ENCODE peak calls at places on chromosomes 2 and 18, in five cellular contexts. Y is GM12865, P is cardiac muscle cell, Q is uterus, Z is HAP-1. H is an unnamed sample.

GRCh38 chr18:45755936-45756335 is 32.0 kb downstream of the SLC14A1 start:
- DNase-seq in Y (no peak), P (peak), Q (no peak), Z (no peak), H (no peak)

GRCh38 chr2:60518567-60518966 is 34.9 kb downstream of the BCL11A start:
- DNase-seq in Y (no peak), P (no peak), Q (no peak), Z (no peak), H (no peak)

GRCh38 chr18:12422936-12423335 is 15.2 kb downstream of the PRELID3A start:
- DNase-seq in Y (peak), P (no peak), Q (no peak), Z (no peak), H (no peak)

GRCh38 chr2:169819106-169819505 is 5.6 kb downstream of the METTL5 start:
- DNase-seq in Y (no peak), P (peak), Q (no peak), Z (peak), H (no peak)

GRCh38 chr2:152499411-152499810 is 164.4 kb downstream of the FMNL2 start:
- DNase-seq in Y (peak), P (no peak), Q (no peak), Z (no peak), H (no peak)

GRCh38 chr2:239763433-239764097 is 261.6 kb downstream of the NDUFA10 start:
- DNase-seq in Y (no peak), P (no peak), Q (peak), Z (no peak), H (no peak)

GRCh38 chr2:85672486-85672885 is 4.5 kb upstream of the SFTPB start:
- DNase-seq in Y (no peak), P (no peak), Q (no peak), Z (no peak), H (no peak)

GRCh38 chr2:32135409-32135808 is 30.3 kb upstream of the SLC30A6 start:
- DNase-seq in Y (peak), P (peak), Q (no peak), Z (peak), H (no peak)

GRCh38 chr18:2709316-2709715 is 53.8 kb downstream of the SMCHD1 start:
- DNase-seq in Y (no peak), P (peak), Q (no peak), Z (no peak), H (no peak)

GRCh38 chr2:42809876-42810125 is 17.4 kb upstream of the HAAO start:
- DNase-seq in Y (peak), P (peak), Q (peak), Z (peak), H (no peak)

GRCh38 chr18:50401888-50402287 is 27.0 kb downstream of the SKA1 start:
- DNase-seq in Y (no peak), P (peak), Q (no peak), Z (no peak), H (no peak)

GRCh38 chr18:51089691-51090090 is 59.7 kb downstream of the SMAD4 start:
- DNase-seq in Y (no peak), P (no peak), Q (no peak), Z (peak), H (no peak)

GRCh38 chr2:160584972-160585494 is 91.4 kb upstream of the RBMS1 start:
- DNase-seq in Y (no peak), P (peak), Q (no peak), Z (no peak), H (no peak)

GRCh38 chr2:138906549-138906948 is 126.4 kb upstream of the NXPH2 start:
- DNase-seq in Y (no peak), P (no peak), Q (no peak), Z (no peak), H (no peak)

GRCh38 chr18:8937695-8938094 is 164.8 kb upstream of the NDUFV2 start:
- DNase-seq in Y (no peak), P (no peak), Q (no peak), Z (no peak), H (no peak)

GRCh38 chr2:229836847-229837246 is 85.0 kb downstream of the TRIP12 start:
- DNase-seq in Y (no peak), P (no peak), Q (no peak), Z (no peak), H (no peak)

GRCh38 chr2:27347641-27348040 is 8.9 kb downstream of the GTF3C2 start:
- DNase-seq in Y (no peak), P (no peak), Q (no peak), Z (no peak), H (no peak)

GRCh38 chr18:39839782-39840181 is 2115.3 kb upstream of the PIK3C3 start:
- DNase-seq in Y (no peak), P (peak), Q (no peak), Z (no peak), H (no peak)

GRCh38 chr18:67425724-67426123 is 90.8 kb downstream of the DSEL start:
- DNase-seq in Y (no peak), P (peak), Q (no peak), Z (no peak), H (no peak)

GRCh38 chr2:8003462-8004075 is 678.3 kb upstream of the ID2 start:
- DNase-seq in Y (no peak), P (peak), Q (peak), Z (no peak), H (no peak)

GRCh38 chr2:81658227-81658626 is 1353.7 kb upstream of the LRRTM1 start:
- DNase-seq in Y (no peak), P (no peak), Q (no peak), Z (no peak), H (no peak)

GRCh38 chr2:159606287-159606686 is 10.1 kb downstream of the BAZ2B start:
- DNase-seq in Y (no peak), P (peak), Q (no peak), Z (no peak), H (no peak)

GRCh38 chr18:68172842-68173549 is 541.9 kb downstream of the TMX3 start:
- DNase-seq in Y (no peak), P (peak), Q (no peak), Z (no peak), H (peak)

GRCh38 chr2:227164745-227165350 is 424 bp downstream of the COL4A3 start:
- DNase-seq in Y (peak), P (no peak), Q (no peak), Z (peak), H (no peak)

GRCh38 chr2:162403884-162404283 is 60.0 kb downstream of the GCA start:
- DNase-seq in Y (no peak), P (peak), Q (no peak), Z (no peak), H (no peak)

GRCh38 chr2:228401065-228401912 is 219.8 kb upstream of the SPHKAP start:
- DNase-seq in Y (peak), P (no peak), Q (no peak), Z (peak), H (peak)

DNA sequence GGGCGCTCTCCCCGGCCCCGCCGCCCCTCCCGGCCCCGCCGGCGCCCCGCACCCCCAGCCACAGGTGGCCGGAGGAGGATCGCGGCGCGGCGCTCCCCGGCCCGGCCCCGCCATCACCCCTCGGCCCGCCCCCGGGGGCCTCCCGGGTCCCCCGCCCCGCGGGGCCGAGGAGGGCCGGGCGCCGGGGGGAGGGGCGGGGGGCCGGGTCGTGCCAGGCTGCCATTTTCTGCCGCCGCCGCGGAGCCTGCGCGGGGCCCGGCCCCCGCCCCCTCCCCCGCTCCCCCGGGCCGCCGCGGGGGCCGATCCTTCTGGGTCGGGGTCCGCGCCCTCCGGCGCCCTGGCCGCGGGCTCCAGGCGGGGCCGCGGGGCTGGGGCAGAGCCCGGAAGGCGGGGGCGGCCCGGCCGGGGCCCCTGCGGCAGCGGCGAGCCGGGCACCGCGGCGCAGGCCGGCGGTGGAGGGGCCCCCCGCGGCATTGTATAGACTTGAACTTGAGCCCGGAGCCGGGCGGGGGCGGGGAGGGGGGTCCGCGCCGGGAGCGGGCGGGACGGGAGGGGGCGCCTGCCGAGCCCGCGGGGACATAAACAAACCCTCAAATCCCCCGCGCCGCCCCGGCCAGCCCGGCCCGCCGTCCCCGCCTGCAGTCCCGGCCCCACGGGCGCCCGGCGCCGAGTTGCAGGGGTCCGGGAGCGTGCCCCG is 546 bp downstream of the DNMT3A start:
- DNase-seq in Y (peak), P (peak), Q (peak), Z (no peak), H (no peak)
- H3K4me3 ChIP-seq in Y (peak), P (peak), Q (peak), Z (peak), H (peak)

DNA sequence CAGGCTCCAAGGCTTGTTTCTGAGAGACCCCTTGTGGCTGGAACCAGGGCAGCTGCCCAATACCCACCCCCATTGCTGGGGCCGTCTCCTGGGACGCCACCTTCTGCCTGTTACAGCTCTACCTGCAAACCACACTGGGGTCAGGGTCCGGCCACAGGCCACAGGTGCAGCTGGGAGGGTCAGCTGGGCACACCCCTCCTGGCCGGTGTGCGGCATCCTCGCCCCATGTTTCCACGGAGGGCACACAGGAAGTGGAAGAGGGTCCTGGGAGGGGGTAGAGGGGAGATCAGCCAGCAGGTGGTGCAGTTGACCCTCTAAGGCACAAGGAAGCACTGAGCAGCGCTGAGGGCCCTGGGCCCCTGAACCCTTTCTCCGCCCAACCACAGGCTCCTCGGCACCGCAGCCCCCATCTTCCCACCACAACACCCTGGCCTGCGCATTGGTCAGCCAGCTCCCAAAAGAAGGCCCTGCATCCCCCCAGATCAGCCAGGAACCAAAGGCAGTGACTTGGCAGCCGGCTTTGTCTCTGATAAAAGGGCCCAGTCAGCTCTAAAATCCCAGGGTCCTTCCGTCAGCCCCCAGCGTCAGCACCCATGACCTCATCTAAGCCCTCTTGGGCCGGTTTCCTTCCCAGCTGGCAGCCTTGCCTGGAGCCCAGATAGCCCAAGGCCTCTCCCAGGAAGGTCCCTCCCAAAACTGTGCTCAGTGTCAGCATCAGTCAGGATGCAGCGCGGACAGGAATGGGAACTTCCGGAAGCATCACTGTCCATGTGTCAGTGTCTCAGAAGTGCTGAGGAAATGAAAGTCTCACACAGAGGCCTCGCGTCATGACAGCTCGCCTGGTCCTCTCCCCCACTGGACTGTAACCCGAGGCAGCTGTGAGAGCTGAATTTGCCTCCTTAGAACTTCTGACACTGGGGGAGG is 1.7 kb downstream of the ERFE start:
- DNase-seq in Y (peak), P (peak), Q (no peak), Z (no peak), H (no peak)
- H3K4me3 ChIP-seq in Y (no peak), P (no peak), Q (no peak), Z (peak), H (no peak)

GRCh38 chr18:55440988-55441387 is 147.0 kb downstream of the TCF4 start:
- DNase-seq in Y (no peak), P (no peak), Q (no peak), Z (no peak), H (no peak)

GRCh38 chr18:55446996-55447671 is 140.9 kb downstream of the TCF4 start:
- DNase-seq in Y (no peak), P (no peak), Q (no peak), Z (no peak), H (no peak)

GRCh38 chr18:55444496-55444895 is 143.5 kb downstream of the TCF4 start:
- DNase-seq in Y (no peak), P (peak), Q (no peak), Z (no peak), H (no peak)

GRCh38 chr18:55439036-55439435 is 149.0 kb downstream of the TCF4 start:
- DNase-seq in Y (no peak), P (no peak), Q (no peak), Z (no peak), H (peak)

DNA sequence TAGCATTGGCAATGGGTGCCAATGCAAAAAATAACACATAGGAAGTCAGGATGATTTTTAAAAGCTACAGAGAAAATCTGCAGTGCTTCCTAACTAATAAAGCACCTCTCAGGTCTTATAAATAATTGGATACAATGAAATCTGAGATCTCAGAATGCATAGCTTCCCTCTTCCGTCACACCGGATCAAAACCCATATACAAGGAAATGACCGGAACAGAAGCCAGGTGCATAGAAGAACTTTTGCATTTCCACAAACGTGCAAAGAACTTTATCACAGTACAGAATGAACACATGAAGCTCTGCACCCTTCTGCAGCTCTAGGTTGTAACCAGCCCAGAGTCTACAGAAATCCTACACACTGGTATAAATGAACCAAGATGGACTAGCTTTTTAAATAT is 145.4 kb downstream of the TCF4 start:
- DNase-seq in Y (no peak), P (no peak), Q (no peak), Z (no peak), H (no peak)
- H3K4me3 ChIP-seq in Y (no peak), P (no peak), Q (no peak), Z (no peak), H (no peak)

GRCh38 chr18:62342884-62343283 is 17.8 kb downstream of the TNFRSF11A start:
- DNase-seq in Y (no peak), P (no peak), Q (no peak), Z (no peak), H (no peak)
- H3K4me3 ChIP-seq in Y (no peak), P (no peak), Q (no peak), Z (no peak), H (no peak)

DNA sequence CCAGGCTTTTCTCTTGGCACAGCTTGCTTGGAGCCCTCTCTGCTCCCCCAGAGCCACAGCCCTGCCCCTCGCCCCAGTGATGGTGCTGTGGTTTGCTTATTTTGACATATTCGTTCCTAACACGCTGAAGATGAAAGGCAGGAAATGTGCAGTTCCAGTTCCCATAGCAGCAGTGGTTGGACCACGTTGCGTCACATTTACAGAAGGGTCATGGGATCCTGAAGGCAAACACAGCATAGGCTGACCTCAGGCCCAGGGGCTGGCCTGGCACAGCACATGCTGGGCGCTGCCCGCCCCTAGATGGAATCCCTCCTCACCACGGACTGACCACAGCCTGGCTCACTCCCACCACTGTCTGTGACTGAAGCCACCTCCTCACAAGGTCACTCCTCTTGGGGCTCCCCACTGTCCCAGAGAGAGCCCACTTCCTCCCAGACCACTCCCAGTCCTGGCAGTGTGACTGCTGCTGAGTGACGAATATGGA is 14.2 kb upstream of the CHRNA1 start:
- DNase-seq in Y (peak), P (peak), Q (peak), Z (no peak), H (no peak)
- H3K4me3 ChIP-seq in Y (no peak), P (no peak), Q (no peak), Z (no peak), H (no peak)

DNA sequence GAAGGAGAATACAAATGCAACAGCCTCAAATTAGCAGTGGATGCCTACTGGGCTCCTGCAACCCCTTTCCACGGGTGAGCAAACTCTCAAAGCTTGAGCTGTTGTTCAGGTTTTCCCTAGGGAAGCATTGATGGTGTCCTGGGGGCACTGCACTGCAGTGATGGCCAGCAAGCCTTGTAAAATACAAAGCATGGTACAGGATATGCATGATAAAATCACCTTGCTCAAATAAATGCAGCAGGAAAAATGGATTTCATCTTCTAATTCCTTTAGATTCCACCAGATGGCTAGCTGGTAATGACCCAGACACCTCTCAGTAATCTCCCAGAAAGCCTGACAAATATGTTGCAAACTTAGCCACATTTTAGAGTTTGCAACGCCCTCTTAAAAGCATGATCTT is 698.2 kb downstream of the TRIB2 start:
- DNase-seq in Y (no peak), P (no peak), Q (no peak), Z (no peak), H (no peak)
- H3K4me3 ChIP-seq in Y (no peak), P (no peak), Q (no peak), Z (no peak), H (no peak)

DNA sequence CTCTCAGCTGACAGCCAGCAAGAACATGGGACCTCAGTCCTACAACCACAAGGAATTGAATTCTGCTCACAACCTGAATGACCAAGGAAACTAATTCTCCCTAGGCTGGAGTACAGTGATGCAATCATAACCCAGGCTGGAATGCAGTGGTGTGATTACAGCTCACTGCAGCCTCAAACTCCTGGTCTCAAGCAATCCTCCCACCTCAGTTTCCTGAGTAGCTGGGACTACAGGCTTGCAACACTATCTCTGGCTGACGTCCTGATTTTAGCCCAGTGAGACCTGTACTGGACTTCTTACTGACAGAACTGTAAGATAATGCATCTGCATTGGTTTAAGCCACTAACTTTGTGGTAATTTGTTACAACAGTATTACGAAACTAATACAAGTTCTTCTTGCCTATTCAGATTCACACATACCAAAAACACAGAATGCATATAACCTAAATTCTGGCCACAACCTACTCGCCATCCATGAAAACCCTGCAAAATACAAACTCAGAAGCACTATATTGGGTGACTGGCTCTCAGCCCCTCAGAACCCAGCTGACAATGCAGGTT is 9.6 kb upstream of the KDSR start:
- DNase-seq in Y (no peak), P (peak), Q (no peak), Z (no peak), H (no peak)
- H3K4me3 ChIP-seq in Y (no peak), P (no peak), Q (no peak), Z (no peak), H (no peak)

H was measured in NT2/D1.